ENCODE peak calls at places on chromosomes 16 and 17, in seven cellular contexts. O is tibial nerve; P is naive thymus-derived CD8-positive, alpha-beta T cell; W is adipocyte; Q is fibroblast of pulmonary artery; V is Right ventricle myocardium superior; N is non-pigmented ciliary epithelial cell. B is an unnamed sample.

GRCh38 chr16:85353839-85354622 is 241.8 kb upstream of the CIBAR2 start:
- DNase-seq in O (no peak), P (no peak), W (no peak), Q (no peak), V (no peak), N (no peak), B (no peak)

GRCh38 chr17:29956225-29956624 is 14.8 kb downstream of the EFCAB5 start:
- DNase-seq in O (no peak), P (no peak), W (no peak), Q (no peak), V (no peak), N (no peak), B (no peak)

GRCh38 chr17:21353326-21354010 is 22.7 kb upstream of the KCNJ12 start:
- DNase-seq in O (no peak), P (no peak), W (peak), Q (peak), V (peak), N (no peak), B (no peak)

GRCh38 chr17:40879026-40879425 is 6.0 kb downstream of the KRT20 start:
- DNase-seq in O (no peak), P (no peak), W (no peak), Q (no peak), V (no peak), N (no peak), B (no peak)

GRCh38 chr17:3974138-3974687 is 10.0 kb upstream of the ATP2A3 start:
- DNase-seq in O (no peak), P (no peak), W (no peak), Q (no peak), V (no peak), N (no peak), B (no peak)

GRCh38 chr16:559021-559380 is 1.2 kb upstream of the PRR35 start:
- DNase-seq in O (no peak), P (no peak), W (no peak), Q (no peak), V (no peak), N (no peak), B (no peak)

GRCh38 chr17:80785477-80786178 is 206.0 kb upstream of the CHMP6 start:
- DNase-seq in O (no peak), P (no peak), W (no peak), Q (no peak), V (no peak), N (no peak), B (no peak)

GRCh38 chr16:56708418-56708817 is 21.5 kb upstream of the NUP93 start:
- DNase-seq in O (no peak), P (peak), W (no peak), Q (no peak), V (no peak), N (no peak), B (peak)

GRCh38 chr17:68381076-68381900 is 76.0 kb downstream of the WIPI1 start:
- DNase-seq in O (no peak), P (no peak), W (peak), Q (peak), V (no peak), N (peak), B (no peak)

GRCh38 chr16:80065565-80065964 is 465.0 kb upstream of the MAF start:
- DNase-seq in O (no peak), P (no peak), W (no peak), Q (no peak), V (no peak), N (no peak), B (no peak)

GRCh38 chr17:52383493-52384100 is 225.1 kb upstream of the CA10 start:
- DNase-seq in O (no peak), P (no peak), W (peak), Q (peak), V (no peak), N (no peak), B (no peak)

GRCh38 chr17:80676564-80676963 is 131.9 kb downstream of the RPTOR start:
- DNase-seq in O (no peak), P (no peak), W (no peak), Q (no peak), V (no peak), N (no peak), B (no peak)

GRCh38 chr17:78875331-78875730 is 27.7 kb downstream of the CEP295NL start:
- DNase-seq in O (no peak), P (no peak), W (no peak), Q (no peak), V (no peak), N (no peak), B (no peak)

GRCh38 chr17:66791337-66791736 is 43.6 kb upstream of the CACNG5 start:
- DNase-seq in O (no peak), P (no peak), W (no peak), Q (no peak), V (no peak), N (no peak), B (no peak)

GRCh38 chr16:66629856-66630255 is 25.4 kb downstream of the CMTM3 start:
- DNase-seq in O (no peak), P (no peak), W (no peak), Q (no peak), V (no peak), N (no peak), B (no peak)

GRCh38 chr16:66842765-66843164 is 1.4 kb upstream of the CA7 start:
- DNase-seq in O (no peak), P (no peak), W (no peak), Q (no peak), V (no peak), N (peak), B (no peak)

GRCh38 chr17:42233148-42233547 is 38.9 kb upstream of the GHDC start:
- DNase-seq in O (no peak), P (no peak), W (peak), Q (peak), V (no peak), N (no peak), B (no peak)

GRCh38 chr17:79002796-79003593 is 6.6 kb downstream of the CANT1 start:
- DNase-seq in O (no peak), P (no peak), W (no peak), Q (no peak), V (peak), N (no peak), B (no peak)

GRCh38 chr16:27326738-27327585 is 13.2 kb downstream of the IL4R start:
- DNase-seq in O (peak), P (peak), W (peak), Q (peak), V (peak), N (peak), B (peak)

GRCh38 chr17:40950176-40950575 is 12.7 kb upstream of the KRT23 start:
- DNase-seq in O (no peak), P (no peak), W (no peak), Q (no peak), V (no peak), N (no peak), B (no peak)

GRCh38 chr16:50591800-50592771 is 43.9 kb downstream of the NKD1 start:
- DNase-seq in O (no peak), P (no peak), W (no peak), Q (no peak), V (peak), N (no peak), B (no peak)

GRCh38 chr17:77055453-77055852 is 85.3 kb upstream of the SEC14L1 start:
- DNase-seq in O (no peak), P (no peak), W (no peak), Q (no peak), V (no peak), N (no peak), B (no peak)

GRCh38 chr17:44197980-44198720 is 1.5 kb downstream of the ATXN7L3 start:
- DNase-seq in O (no peak), P (peak), W (peak), Q (peak), V (no peak), N (no peak), B (no peak)

GRCh38 chr17:1868090-1868489 is 38.3 kb downstream of the RPA1 start:
- DNase-seq in O (no peak), P (no peak), W (no peak), Q (no peak), V (no peak), N (no peak), B (no peak)

GRCh38 chr17:37614391-37614790 is 5.2 kb upstream of the SYNRG start:
- DNase-seq in O (no peak), P (no peak), W (peak), Q (peak), V (no peak), N (peak), B (no peak)

B was measured in T-cell.